ENCODE peak calls at places on chromosomes 13 and 19, in seven cellular contexts. T, U, R, E, J, V and N are unnamed samples.

GRCh38 chr19:38463365-38463764 is 29.9 kb downstream of the RYR1 start:
- DNase-seq in R (no peak), J (no peak), V (no peak), E (no peak), T (no peak), U (no peak), N (no peak)

GRCh38 chr19:49430678-49431329 is 5.6 kb downstream of the GFY start:
- DNase-seq in E (no peak), V (no peak), T (peak), J (no peak), U (no peak), R (no peak), N (no peak)

GRCh38 chr19:9667898-9668297 is 7.0 kb downstream of the ZNF562 start:
- DNase-seq in T (no peak), J (no peak), U (no peak), V (no peak), R (no peak), E (no peak), N (no peak)

GRCh38 chr13:94057618-94058017 is 421.9 kb downstream of the DCT start:
- DNase-seq in U (no peak), E (no peak), V (no peak), T (no peak), J (no peak), R (no peak), N (no peak)

GRCh38 chr13:26561636-26562537 is 4.4 kb downstream of the WASF3 start:
- DNase-seq in R (no peak), T (no peak), J (no peak), V (no peak), U (no peak), E (peak), N (no peak)

GRCh38 chr13:107650081-107650701 is 565.1 kb downstream of the LIG4 start:
- DNase-seq in T (peak), U (no peak), R (peak), J (no peak), V (no peak), E (peak), N (no peak)

GRCh38 chr19:12052571-12053169 is at the start of gene ZNF878:
- DNase-seq in U (peak), T (peak), R (peak), V (no peak), J (peak), E (peak), N (peak)

GRCh38 chr13:38766799-38767198 is 79.9 kb downstream of the FREM2 start:
- DNase-seq in V (no peak), T (no peak), U (no peak), E (no peak), R (no peak), J (no peak), N (no peak)

GRCh38 chr13:106212436-106213010 is 322.9 kb downstream of the EFNB2 start:
- DNase-seq in T (no peak), J (no peak), R (no peak), U (no peak), E (no peak), V (no peak), N (no peak)

GRCh38 chr13:45368571-45368970 is 27.6 kb upstream of the TPT1 start:
- DNase-seq in V (no peak), T (no peak), E (no peak), J (no peak), U (no peak), R (no peak), N (no peak)

GRCh38 chr19:17616961-17617806 is 61.7 kb downstream of the COLGALT1 start:
- DNase-seq in U (no peak), V (no peak), E (no peak), T (peak), J (no peak), R (no peak), N (no peak)

GRCh38 chr13:95477187-95477586 is 75.3 kb upstream of the CLDN10 start:
- DNase-seq in R (no peak), V (no peak), J (no peak), T (no peak), U (no peak), E (no peak), N (no peak)

GRCh38 chr13:80262051-80262695 is 78.8 kb downstream of the SPRY2 start:
- DNase-seq in T (no peak), U (no peak), V (no peak), E (no peak), J (no peak), R (no peak), N (no peak)

GRCh38 chr13:112113851-112114250 is 46.9 kb downstream of the SOX1 start:
- DNase-seq in R (no peak), T (no peak), V (no peak), E (no peak), U (no peak), J (no peak), N (no peak)

GRCh38 chr19:51043497-51043896 is 8.7 kb upstream of the KLK12 start:
- DNase-seq in T (no peak), E (no peak), V (no peak), J (no peak), U (no peak), R (no peak), N (no peak)

GRCh38 chr13:44230736-44231135 is 142.9 kb upstream of the SERP2 start:
- DNase-seq in V (no peak), U (no peak), J (no peak), T (no peak), R (no peak), E (no peak), N (no peak)